ENCODE peak calls at places on chromosomes 3 and 15, in five cellular contexts. V, A, H, K and R are unnamed samples.
A peak's percentile ranks its signal among the peaks of the same experiment; 100 is the strongest.

GRCh38 chr15:73947651-73948050 is 21.4 kb downstream of the LOXL1 start:
- DNase-seq in V (no peak), A (no peak), H (no peak), K (no peak), R (no peak)

GRCh38 chr15:88849376-88850122 is 45.8 kb downstream of the HAPLN3 start:
- DNase-seq in V (no peak), A (no peak), H (no peak), K (no peak), R (no peak)

GRCh38 chr15:90004671-90005070 is 3.5 kb downstream of the ZNF710 start:
- DNase-seq in V (peak; percentile 67), A (peak; percentile 78), H (peak; percentile 46), K (no peak), R (no peak)

GRCh38 chr15:42508263-42508690 is 12.8 kb downstream of the SNAP23 start:
- DNase-seq in V (no peak), A (peak; percentile 81), H (no peak), K (no peak), R (no peak)

GRCh38 chr3:45777111-45777752 is 19.1 kb downstream of the SLC6A20 start:
- DNase-seq in V (no peak), A (no peak), H (no peak), K (peak; percentile 7), R (no peak)

GRCh38 chr15:101380146-101380545 is 85.1 kb upstream of the SNRPA1 start:
- DNase-seq in V (no peak), A (no peak), H (no peak), K (no peak), R (no peak)

GRCh38 chr3:151357461-151357850 is 27.1 kb downstream of the P2RY12 start:
- DNase-seq in V (no peak), A (no peak), H (no peak), K (no peak), R (no peak)

GRCh38 chr3:58173670-58174472 is 36.9 kb downstream of the DNASE1L3 start:
- DNase-seq in V (peak; percentile 69), A (peak; percentile 82), H (peak; percentile 48), K (peak; percentile 69), R (no peak)

GRCh38 chr3:33826206-33826605 is 27.8 kb downstream of the PDCD6IP start:
- DNase-seq in V (no peak), A (no peak), H (no peak), K (no peak), R (no peak)

GRCh38 chr15:64864080-64864479 is 22.4 kb downstream of the PLEKHO2 start:
- DNase-seq in V (no peak), A (no peak), H (no peak), K (no peak), R (no peak)

GRCh38 chr3:21446027-21446426 is 305.0 kb downstream of the ZNF385D start:
- DNase-seq in V (no peak), A (no peak), H (no peak), K (no peak), R (no peak)

GRCh38 chr3:173395073-173395411 is 2.5 kb upstream of the NLGN1 start:
- DNase-seq in V (no peak), A (no peak), H (no peak), K (peak; percentile 39), R (no peak)

GRCh38 chr3:173396191-173397041 is 1.1 kb upstream of the NLGN1 start:
- DNase-seq in V (no peak), A (no peak), H (no peak), K (no peak), R (no peak)

GRCh38 chr3:173398111-173398479 is 551 bp downstream of the NLGN1 start:
- DNase-seq in V (no peak), A (no peak), H (no peak), K (no peak), R (peak; percentile 49)

GRCh38 chr3:173397161-173398110 is at the start of gene NLGN1:
- DNase-seq in V (no peak), A (peak; percentile 86), H (peak; percentile 38), K (peak; percentile 52), R (peak; percentile 49)

DNA sequence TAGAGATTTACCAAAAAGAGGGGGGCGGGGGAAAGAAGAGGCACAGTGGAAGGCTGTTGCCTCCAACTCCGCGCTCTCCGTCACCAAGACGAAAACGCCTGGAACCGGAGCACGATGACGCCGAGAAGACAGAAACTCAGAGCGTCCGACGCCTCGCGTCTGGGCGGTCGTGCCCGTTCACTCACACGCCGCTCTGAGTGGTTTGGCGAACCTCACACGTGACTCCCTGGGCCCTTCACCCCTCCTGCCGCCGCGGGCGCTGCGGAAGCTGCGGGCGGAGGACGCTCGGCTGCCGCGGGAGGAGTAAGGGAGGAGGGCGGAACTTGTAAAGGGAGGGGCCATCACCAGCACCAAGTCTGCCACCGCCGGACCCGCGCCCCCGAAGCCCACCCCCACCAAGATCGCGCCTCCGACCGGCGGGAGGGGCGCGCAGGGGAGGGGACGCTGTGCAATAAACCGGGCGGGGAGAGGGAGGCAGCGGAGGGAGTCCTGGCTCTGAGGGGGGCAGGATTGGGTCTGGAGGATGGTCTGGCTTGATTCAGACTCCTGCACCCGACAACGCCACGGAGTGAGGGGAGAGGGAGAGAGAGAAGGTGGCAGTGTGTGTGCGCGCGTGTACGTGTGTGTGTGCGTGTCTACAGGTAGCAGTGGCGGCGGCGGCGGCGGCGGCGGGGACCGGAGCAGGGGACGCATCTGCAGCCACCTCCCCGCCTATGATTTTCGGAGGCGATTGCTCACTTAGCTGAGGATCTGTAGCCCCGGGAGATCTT is 1.9 kb upstream of the NLGN1 start:
- DNase-seq in V (peak; percentile 24), A (peak; percentile 95), H (peak; percentile 75), K (peak; percentile 78), R (peak; percentile 72)
- TF ChIP-seq EP300 in V (no peak), A (no peak), H (no peak), K (no peak), R (peak; percentile 88)

GRCh38 chr3:187778726-187779125 is 33.5 kb upstream of the BCL6 start:
- DNase-seq in V (no peak), A (no peak), H (no peak), K (no peak), R (no peak)

GRCh38 chr3:187773963-187774789 is 28.9 kb upstream of the BCL6 start:
- DNase-seq in V (no peak), A (no peak), H (no peak), K (no peak), R (no peak)

GRCh38 chr3:187773233-187773962 is 28.1 kb upstream of the BCL6 start:
- DNase-seq in V (no peak), A (no peak), H (no peak), K (no peak), R (no peak)

GRCh38 chr3:187777331-187778046 is 32.2 kb upstream of the BCL6 start:
- DNase-seq in V (no peak), A (no peak), H (no peak), K (no peak), R (no peak)

DNA sequence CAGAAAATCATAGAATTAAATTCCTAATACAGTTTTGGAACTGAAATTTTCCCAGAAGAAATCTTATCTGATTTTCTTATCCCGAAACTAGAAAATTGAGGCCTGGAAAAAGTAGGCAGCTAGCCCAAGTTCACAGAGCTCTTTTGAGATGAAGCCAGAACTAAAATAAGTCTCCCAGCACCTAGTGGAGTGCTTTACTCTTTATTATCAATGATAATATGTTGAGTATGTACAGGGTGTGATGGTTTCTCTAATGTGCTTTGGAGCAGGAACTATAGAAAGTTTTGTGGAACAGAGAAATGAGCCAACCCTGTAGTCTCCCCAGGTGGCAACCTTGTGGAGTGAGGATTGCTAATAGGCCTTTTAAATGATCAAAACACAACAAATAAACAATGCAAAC is 30.3 kb upstream of the BCL6 start:
- DNase-seq in V (no peak), A (no peak), H (no peak), K (no peak), R (no peak)
- TF ChIP-seq EP300 in V (no peak), A (no peak), H (no peak), K (no peak), R (no peak)

DNA sequence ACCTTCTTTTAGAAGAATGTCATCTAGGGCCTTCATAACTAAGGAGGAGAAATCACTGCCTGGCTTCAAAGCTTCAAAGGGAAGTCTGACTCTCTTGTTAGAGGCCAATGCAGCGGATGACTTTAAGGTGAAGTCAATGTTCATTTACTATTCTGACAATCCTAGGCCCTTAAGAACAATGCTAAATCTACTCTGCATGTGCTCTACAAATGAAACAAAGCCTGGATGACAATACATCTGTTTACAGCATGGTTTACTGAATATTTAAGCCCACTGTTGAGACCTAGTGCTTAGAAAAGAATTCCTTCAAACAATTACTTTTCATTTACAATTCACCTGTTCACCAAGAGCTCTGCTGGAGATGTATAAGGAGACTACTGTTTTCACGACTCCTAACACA is 160.4 kb upstream of the EPHA3 start:
- DNase-seq in V (no peak), A (no peak), H (no peak), K (no peak), R (no peak)
- TF ChIP-seq EP300 in V (no peak), A (no peak), H (no peak), K (no peak), R (no peak)

GRCh38 chr3:98731138-98731537 is 32.0 kb upstream of the ST3GAL6 start:
- DNase-seq in V (no peak), A (no peak), H (no peak), K (no peak), R (no peak)

GRCh38 chr3:98733778-98734281 is 29.3 kb upstream of the ST3GAL6 start:
- DNase-seq in V (no peak), A (no peak), H (peak; percentile 13), K (no peak), R (peak; percentile 7)

GRCh38 chr3:98731720-98732238 is 31.4 kb upstream of the ST3GAL6 start:
- DNase-seq in V (no peak), A (no peak), H (no peak), K (no peak), R (no peak)

GRCh38 chr3:98733055-98733777 is 29.9 kb upstream of the ST3GAL6 start:
- DNase-seq in V (no peak), A (peak; percentile 68), H (peak; percentile 13), K (peak; percentile 36), R (peak; percentile 7)

GRCh38 chr3:98732239-98733054 is 30.7 kb upstream of the ST3GAL6 start:
- DNase-seq in V (peak; percentile 31), A (peak; percentile 72), H (peak; percentile 23), K (peak; percentile 61), R (peak; percentile 53)
- TF ChIP-seq EP300 in V (no peak), A (no peak), H (no peak), K (no peak), R (peak; percentile 80)

GRCh38 chr15:40382580-40383456 is at the start of gene KNSTRN:
- DNase-seq in V (peak; percentile 91), A (peak; percentile 95), H (peak; percentile 94), K (peak; percentile 94), R (peak; percentile 79)
- TF ChIP-seq EP300 in V (no peak), A (no peak), H (no peak), K (no peak), R (no peak)

GRCh38 chr3:72111265-72111972 is 326.5 kb upstream of the PROK2 start:
- DNase-seq in V (no peak), A (no peak), H (no peak), K (no peak), R (no peak)
- TF ChIP-seq EP300 in V (no peak), A (no peak), H (no peak), K (no peak), R (no peak)